ENCODE peak calls at places on chromosomes 6 and 20, in five cellular contexts. N, J, S, K and Y are unnamed samples.

GRCh38 chr20:56985286-56985685 is 281.2 kb downstream of the BMP7 start:
- DNase-seq in K (no peak), S (no peak), J (no peak), N (no peak), Y (no peak)

GRCh38 chr20:25176184-25176583 is 19.3 kb upstream of the ENTPD6 start:
- DNase-seq in K (no peak), N (no peak), S (no peak), J (no peak), Y (no peak)

GRCh38 chr6:132512342-132512637 is 626 bp downstream of the STX7 start:
- DNase-seq in S (no peak), K (no peak), J (no peak), N (no peak), Y (no peak)

GRCh38 chr6:135870722-135871121 is 19.2 kb downstream of the PDE7B start:
- DNase-seq in S (peak; percentile 50), N (no peak), J (no peak), K (no peak), Y (no peak)

GRCh38 chr20:45097485-45098095 is 3.3 kb downstream of the KCNS1 start:
- DNase-seq in N (no peak), S (peak; percentile 42), K (no peak), J (no peak), Y (peak; percentile 28)

GRCh38 chr6:169396554-169397163 is 143.0 kb upstream of the THBS2 start:
- DNase-seq in N (no peak), J (no peak), K (no peak), S (no peak), Y (no peak)

GRCh38 chr20:63498950-63499332 is at the start of gene EEF1A2:
- DNase-seq in J (peak; percentile 70), K (no peak), N (no peak), S (no peak), Y (peak; percentile 53)

GRCh38 chr6:45138765-45139164 is 189.4 kb upstream of the RUNX2 start:
- DNase-seq in S (no peak), N (no peak), K (no peak), J (no peak), Y (no peak)

GRCh38 chr20:63066506-63067265 is 59.9 kb upstream of the BHLHE23 start:
- DNase-seq in J (no peak), S (no peak), K (no peak), N (no peak), Y (no peak)

GRCh38 chr6:80319286-80319685 is 212.8 kb downstream of the BCKDHB start:
- DNase-seq in S (peak; percentile 28), K (no peak), J (no peak), N (no peak), Y (no peak)

GRCh38 chr6:105764318-105764717 is 321.8 kb upstream of the PRDM1 start:
- DNase-seq in S (no peak), K (no peak), J (no peak), N (no peak), Y (no peak)

GRCh38 chr6:1190361-1190760 is 121.5 kb upstream of the FOXQ1 start:
- DNase-seq in S (peak; percentile 88), K (no peak), J (no peak), N (no peak), Y (no peak)

GRCh38 chr6:25327372-25327771 is 48.2 kb downstream of the CARMIL1 start:
- DNase-seq in N (no peak), K (no peak), S (no peak), J (no peak), Y (no peak)

GRCh38 chr20:57308451-57309410 is 20.9 kb upstream of the SPO11 start:
- DNase-seq in K (no peak), S (no peak), N (no peak), J (no peak), Y (no peak)

GRCh38 chr6:54516331-54516730 is 208.1 kb downstream of the TINAG start:
- DNase-seq in S (no peak), K (no peak), J (no peak), N (no peak), Y (no peak)

GRCh38 chr20:32479697-32480140 is 105.4 kb downstream of the NOL4L start:
- DNase-seq in J (no peak), N (peak; percentile 7), K (no peak), S (no peak), Y (no peak)

GRCh38 chr20:39627765-39628164 is 665.6 kb downstream of the DHX35 start:
- DNase-seq in S (no peak), J (no peak), N (no peak), K (no peak), Y (no peak)

GRCh38 chr20:34364013-34364382 is 925 bp downstream of the ITCH start:
- DNase-seq in N (no peak), S (peak; percentile 60), J (no peak), K (no peak), Y (peak; percentile 40)